ENCODE peak calls at places on chromosomes 4 and X, in eight cellular contexts. P is endothelial cell of umbilical vein, Y is prostate gland, V is HL-60, J is breast epithelium, Z is transverse colon, H is SK-N-SH, R is HepG2. G is an unnamed sample.

GRCh38 chr4:38529189-38530115 is 134.5 kb upstream of the KLF3 start:
- DNase-seq in P (peak; percentile 5), Z (peak; percentile 67), Y (no peak), R (no peak), J (no peak), H (no peak), V (peak; percentile 89), G (no peak)

GRCh38 chr4:165133150-165133549 is 20.5 kb upstream of the TMEM192 start:
- DNase-seq in H (no peak), J (no peak), Y (no peak), Z (no peak), V (peak; percentile 8), R (no peak), P (no peak), G (no peak)

GRCh38 chr4:162502109-162502508 is 338.3 kb upstream of the FSTL5 start:
- DNase-seq in R (no peak), H (no peak), V (no peak), J (no peak), Y (no peak), Z (no peak), P (no peak), G (no peak)

GRCh38 chr4:110020139-110020538 is 107.5 kb downstream of the EGF start:
- DNase-seq in P (no peak), R (peak; percentile 20), Z (no peak), H (no peak), J (no peak), V (no peak), Y (no peak), G (peak; percentile 45)

GRCh38 chr4:99801005-99801699 is 15.5 kb upstream of the DAPP1 start:
- DNase-seq in V (no peak), P (no peak), Y (no peak), Z (no peak), J (no peak), H (no peak), R (no peak), G (no peak)

GRCh38 chrX:86047174-86047991 is at the start of gene CHM:
- DNase-seq in R (peak; percentile 80), V (peak; percentile 87), Z (peak; percentile 58), Y (peak; percentile 75), J (no peak), P (peak; percentile 93), H (peak; percentile 77), G (peak; percentile 92)

GRCh38 chrX:70481424-70481823 is 36.8 kb downstream of the DLG3 start:
- DNase-seq in Y (no peak), J (no peak), R (no peak), P (peak; percentile 26), H (no peak), Z (no peak), V (no peak), G (no peak)

GRCh38 chr4:117001077-117001476 is 84.3 kb downstream of the TRAM1L1 start:
- DNase-seq in Y (no peak), Z (no peak), R (no peak), P (no peak), H (no peak), V (no peak), J (no peak), G (no peak)

GRCh38 chr4:1058198-1058996 is 47.0 kb downstream of the FGFRL1 start:
- DNase-seq in Y (no peak), J (peak; percentile 14), R (no peak), P (no peak), V (no peak), H (no peak), Z (peak; percentile 49), G (no peak)

GRCh38 chr4:158750379-158750778 is 18.4 kb upstream of the FNIP2 start:
- DNase-seq in V (no peak), P (no peak), J (no peak), Y (no peak), H (no peak), Z (no peak), R (no peak), G (no peak)

GRCh38 chr4:79209822-79210635 is 115.8 kb downstream of the NAA11 start:
- DNase-seq in J (no peak), H (no peak), R (peak; percentile 65), Z (peak; percentile 67), V (peak; percentile 98), Y (no peak), P (peak; percentile 74), G (no peak)

GRCh38 chrX:50920132-50920531 is 9.6 kb downstream of the BMP15 start:
- DNase-seq in V (no peak), Y (peak; percentile 4), R (peak; percentile 1), H (no peak), J (no peak), P (peak; percentile 46), Z (no peak), G (no peak)

GRCh38 chr4:139007640-139008039 is 7.9 kb upstream of the NOCT start:
- DNase-seq in Y (no peak), Z (no peak), H (no peak), J (no peak), R (no peak), P (no peak), V (no peak), G (no peak)

GRCh38 chr4:124722069-124722468 is 9.5 kb upstream of the ANKRD50 start:
- DNase-seq in R (no peak), J (no peak), Y (no peak), P (no peak), H (no peak), Z (no peak), V (no peak), G (no peak)

GRCh38 chr4:173121044-173121685 is 47.4 kb upstream of the GALNT7 start:
- DNase-seq in V (peak; percentile 81), J (no peak), Y (no peak), R (no peak), H (no peak), P (peak; percentile 15), Z (peak; percentile 48), G (no peak)

GRCh38 chr4:140450352-140450751 is 22.9 kb upstream of the CLGN start:
- DNase-seq in H (no peak), P (no peak), Z (no peak), Y (peak; percentile 61), V (no peak), R (no peak), J (no peak), G (no peak)

GRCh38 chrX:76454456-76454927 is 27.0 kb downstream of the MAGEE1 start:
- DNase-seq in J (no peak), Z (no peak), Y (no peak), H (peak; percentile 6), V (peak; percentile 3), R (peak; percentile 4), P (peak; percentile 2), G (no peak)

GRCh38 chr4:73166212-73166611 is 92.4 kb downstream of the ANKRD17 start:
- DNase-seq in J (no peak), V (no peak), Z (no peak), P (no peak), R (no peak), Y (no peak), H (no peak), G (no peak)

GRCh38 chr4:110737931-110738330 is 115.1 kb upstream of the PITX2 start:
- DNase-seq in Z (no peak), J (no peak), Y (no peak), V (no peak), P (no peak), H (no peak), R (no peak), G (no peak)

GRCh38 chr4:176425035-176425434 is 105.3 kb downstream of the SPCS3 start:
- DNase-seq in P (no peak), Z (no peak), V (no peak), Y (no peak), H (no peak), R (no peak), J (no peak), G (no peak)

GRCh38 chr4:3436798-3437581 is 4.8 kb upstream of the HGFAC start:
- DNase-seq in J (peak; percentile 73), P (peak; percentile 46), R (no peak), H (no peak), V (no peak), Y (peak; percentile 90), Z (peak; percentile 66), G (no peak)
- TF ChIP-seq POLR2AphosphoS5 in J (no peak), P (peak; percentile 39), R (no peak), H (peak; percentile 54), V (no peak), Y (peak; percentile 80), Z (no peak), G (no peak)

GRCh38 chr4:94564252-94564651 is 112.5 kb downstream of the PDLIM5 start:
- DNase-seq in Y (no peak), J (no peak), P (no peak), R (peak; percentile 93), V (no peak), H (no peak), Z (no peak), G (no peak)

GRCh38 chr4:94561249-94562024 is 109.7 kb downstream of the PDLIM5 start:
- DNase-seq in J (no peak), R (no peak), H (no peak), V (no peak), Y (no peak), Z (no peak), P (peak; percentile 90), G (no peak)

GRCh38 chr4:94559351-94559806 is 107.6 kb downstream of the PDLIM5 start:
- DNase-seq in J (no peak), Z (no peak), H (no peak), V (no peak), R (no peak), Y (no peak), P (no peak), G (no peak)

GRCh38 chr4:94562285-94562684 is 110.5 kb downstream of the PDLIM5 start:
- DNase-seq in V (no peak), H (no peak), Y (no peak), Z (no peak), P (no peak), J (no peak), R (no peak), G (no peak)

DNA sequence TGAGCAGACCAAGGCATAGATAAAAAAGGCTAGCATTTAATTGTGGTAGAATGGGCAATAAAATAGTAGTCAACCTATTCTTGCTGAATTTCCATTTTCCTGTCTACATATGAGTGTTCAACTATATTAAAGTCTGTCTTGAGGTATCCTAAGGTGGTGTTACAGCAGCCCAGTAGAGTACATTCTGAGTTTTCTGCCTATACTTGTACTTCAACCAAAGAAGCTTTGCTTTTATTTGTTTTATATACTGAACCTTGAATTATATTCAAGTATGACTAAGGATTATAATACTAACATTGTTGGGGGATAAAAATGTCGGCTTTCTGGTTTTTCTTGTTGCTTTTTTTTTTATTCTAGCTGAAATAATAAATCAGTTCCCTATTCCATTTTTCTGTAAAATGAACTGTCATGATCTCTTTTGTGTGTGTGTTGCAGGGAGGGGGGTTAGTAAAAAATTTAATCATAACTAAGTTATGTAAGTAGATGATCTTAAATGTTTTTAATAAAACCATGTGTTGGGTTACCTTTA is 106.7 kb downstream of the PDLIM5 start:
- DNase-seq in Y (no peak), J (no peak), P (no peak), R (no peak), V (no peak), H (no peak), Z (no peak), G (no peak)
- H3K4me3 ChIP-seq in Y (no peak overlapping the region), J (no peak overlapping the region), P (no peak overlapping the region), R (no peak overlapping the region), V (no peak overlapping the region), H (no peak overlapping the region), Z (no peak overlapping the region), G (no peak overlapping the region)

GRCh38 chr4:185773419-185773818 is 38.6 kb downstream of the SORBS2 start:
- DNase-seq in Z (no peak), P (peak; percentile 74), R (no peak), Y (no peak), V (no peak), H (no peak), J (no peak), G (no peak)
- TF ChIP-seq POLR2AphosphoS5 in Z (peak; percentile 57), P (no peak), R (no peak), Y (peak; percentile 26), V (no peak), H (no peak), J (peak; percentile 27), G (peak; percentile 78)

GRCh38 chrX:46319750-46320149 is 225.5 kb downstream of the ZNF674 start:
- DNase-seq in Y (no peak), H (no peak), Z (no peak), R (peak; percentile 61), V (no peak), J (no peak), P (no peak), G (no peak)
- H3K4me3 ChIP-seq in Y (no peak overlapping the region), H (no peak overlapping the region), Z (no peak overlapping the region), R (no peak overlapping the region), V (no peak overlapping the region), J (no peak overlapping the region), P (no peak overlapping the region), G (no peak overlapping the region)